ENCODE peak calls at places on chromosome 5, in seven cellular contexts. L, D, R, Q, B, V and H are unnamed samples.

GRCh38 chr5:82163459-82164108 is 114.6 kb downstream of the RPS23 start:
- DNase-seq in B (no peak), Q (no peak), V (peak; percentile 75), R (no peak), L (no peak), D (no peak), H (peak; percentile 52)

GRCh38 chr5:1380011-1380817 is 35.3 kb upstream of the CLPTM1L start:
- DNase-seq in L (peak; percentile 83), R (peak; percentile 84), Q (peak; percentile 81), V (peak; percentile 62), D (peak; percentile 67), B (no peak), H (no peak)

GRCh38 chr5:133261993-133262392 is 210.2 kb downstream of the HSPA4 start:
- DNase-seq in D (no peak), L (peak; percentile 58), Q (no peak), R (peak; percentile 30), B (no peak), V (no peak), H (no peak)

GRCh38 chr5:83509535-83509934 is 38.0 kb downstream of the VCAN start:
- DNase-seq in D (peak; percentile 28), B (no peak), L (peak; percentile 50), V (peak; percentile 17), Q (peak; percentile 9), R (no peak), H (no peak)

GRCh38 chr5:64318175-64318574 is 152.5 kb downstream of the RNF180 start:
- DNase-seq in V (no peak), D (no peak), B (no peak), L (no peak), R (no peak), Q (no peak), H (peak; percentile 38)

GRCh38 chr5:170811719-170812118 is 28.2 kb downstream of the GABRP start:
- DNase-seq in B (no peak), Q (no peak), V (no peak), L (no peak), R (no peak), D (no peak), H (no peak)

GRCh38 chr5:169350016-169350415 is 49.1 kb upstream of the SLIT3 start:
- DNase-seq in D (no peak), Q (no peak), V (peak; percentile 88), B (no peak), R (no peak), L (peak; percentile 44), H (peak; percentile 90)

GRCh38 chr5:132674671-132675506 is 1.1 kb downstream of the IL4 start:
- DNase-seq in B (no peak), L (peak; percentile 68), V (peak; percentile 99), Q (no peak), R (no peak), D (no peak), H (peak; percentile 92)

GRCh38 chr5:154642499-154643245 is 112.5 kb upstream of the LARP1 start:
- DNase-seq in B (no peak), R (peak; percentile 64), Q (peak; percentile 31), L (no peak), V (peak; percentile 55), D (no peak), H (peak; percentile 56)

GRCh38 chr5:98518754-98519153 is 254.7 kb upstream of the RGMB start:
- DNase-seq in D (no peak), Q (no peak), L (no peak), R (no peak), B (no peak), V (no peak), H (no peak)

GRCh38 chr5:102453716-102454115 is 45.1 kb downstream of the SLCO6A1 start:
- DNase-seq in R (no peak), D (no peak), V (peak; percentile 0), Q (no peak), B (no peak), L (no peak), H (no peak)

GRCh38 chr5:121144764-121145163 is 680.7 kb downstream of the PRR16 start:
- DNase-seq in D (no peak), V (peak; percentile 26), R (no peak), L (no peak), B (no peak), Q (no peak), H (peak; percentile 51)

GRCh38 chr5:65512170-65512937 is 30.6 kb upstream of the ADAMTS6 start:
- DNase-seq in R (no peak), Q (no peak), B (no peak), L (no peak), V (no peak), D (no peak), H (peak; percentile 41)

GRCh38 chr5:178387856-178388190 is 155.2 kb upstream of the PHYKPL start:
- DNase-seq in L (peak; percentile 3), Q (no peak), R (no peak), B (no peak), D (peak; percentile 25), V (no peak), H (no peak)

GRCh38 chr5:60649288-60649917 is 50.6 kb downstream of the DEPDC1B start:
- DNase-seq in B (peak; percentile 68), V (peak; percentile 66), D (peak; percentile 23), R (peak; percentile 51), Q (no peak), L (peak; percentile 62), H (peak; percentile 73)

GRCh38 chr5:132466453-132467291 is 23.9 kb downstream of the IRF1 start:
- DNase-seq in D (no peak), L (no peak), Q (no peak), B (peak; percentile 84), R (no peak), V (no peak), H (no peak)

GRCh38 chr5:67380431-67380830 is 183.8 kb upstream of the CD180 start:
- DNase-seq in Q (no peak), V (no peak), B (no peak), L (no peak), D (no peak), R (no peak), H (peak; percentile 13)

GRCh38 chr5:42807722-42808447 is 3.8 kb downstream of the SELENOP start:
- DNase-seq in R (peak; percentile 15), B (no peak), Q (no peak), V (no peak), L (peak; percentile 46), D (no peak), H (no peak)

GRCh38 chr5:143016777-143017374 is 246.7 kb downstream of the ARHGAP26 start:
- DNase-seq in Q (peak; percentile 55), D (peak; percentile 30), V (peak; percentile 70), B (peak; percentile 72), L (peak; percentile 44), R (peak; percentile 72), H (peak; percentile 57)

GRCh38 chr5:39164016-39164415 is 55.3 kb downstream of the FYB1 start:
- DNase-seq in B (no peak), D (no peak), V (no peak), R (no peak), Q (no peak), L (no peak), H (no peak)

GRCh38 chr5:93926831-93927600 is 185.6 kb upstream of the POU5F2 start:
- DNase-seq in B (no peak), D (no peak), R (no peak), L (no peak), Q (no peak), V (peak; percentile 58), H (no peak)

DNA sequence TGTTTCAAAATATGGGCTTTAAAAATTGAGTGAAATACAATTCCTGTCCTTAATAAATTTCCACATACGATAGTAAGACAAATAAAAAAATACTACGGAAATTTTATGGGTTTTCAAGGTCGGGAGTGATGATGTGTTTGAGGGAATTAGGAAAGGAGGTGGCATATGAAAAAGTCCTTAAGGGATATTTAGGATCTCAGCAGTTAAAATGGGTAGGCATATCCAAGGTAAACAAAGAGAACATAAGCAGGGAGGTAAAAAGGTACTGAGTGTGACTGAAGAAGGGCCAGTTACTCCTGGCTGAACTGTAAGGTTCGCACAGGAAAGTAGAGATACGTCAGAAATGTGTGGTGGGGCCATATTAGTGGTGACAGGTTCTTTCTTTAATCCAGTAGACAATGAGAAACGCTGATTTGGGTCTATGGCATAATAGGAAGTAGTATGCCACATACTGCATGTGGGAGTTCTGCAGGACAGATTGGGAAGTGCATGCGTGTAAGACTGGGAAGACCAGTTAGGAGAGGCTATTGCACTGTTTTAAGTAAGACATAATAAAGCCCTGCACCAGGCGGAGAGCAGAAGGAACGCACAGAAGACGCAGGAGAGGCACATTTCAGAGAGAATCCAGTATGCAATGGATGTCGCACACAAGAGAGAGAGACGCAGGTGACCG is 932 bp upstream of the HMGCR start:
- DNase-seq in D (peak; percentile 73), B (peak; percentile 44), V (peak; percentile 92), Q (no peak), L (peak; percentile 79), R (peak; percentile 62), H (peak; percentile 69)
- H3K4me2 ChIP-seq in D (peak overlapping the region; percentile 77), B (peak overlapping the region; percentile 79), V (peak overlapping the region; percentile 85), Q (peak overlapping the region; percentile 84), L (peak overlapping the region; percentile 76), R (peak overlapping the region; percentile 77), H (peak overlapping the region; percentile 92)

GRCh38 chr5:88145205-88145602 is 123.4 kb downstream of the TMEM161B start:
- DNase-seq in L (no peak), D (no peak), V (no peak), Q (peak; percentile 15), B (no peak), R (peak; percentile 18), H (no peak)

GRCh38 chr5:88143693-88144218 is 124.9 kb downstream of the TMEM161B start:
- DNase-seq in R (peak; percentile 3), L (no peak), D (no peak), V (no peak), B (no peak), Q (peak; percentile 12), H (no peak)

GRCh38 chr5:88142801-88143692 is 125.6 kb downstream of the TMEM161B start:
- DNase-seq in B (no peak), V (peak; percentile 43), Q (peak; percentile 45), D (no peak), R (peak; percentile 34), L (no peak), H (no peak)

GRCh38 chr5:88144219-88145040 is 124.2 kb downstream of the TMEM161B start:
- DNase-seq in D (peak; percentile 5), R (peak; percentile 63), V (no peak), L (no peak), B (no peak), Q (peak; percentile 63), H (no peak)

GRCh38 chr5:88145603-88146467 is 122.8 kb downstream of the TMEM161B start:
- DNase-seq in R (peak; percentile 83), D (peak; percentile 4), B (no peak), L (peak; percentile 45), Q (peak; percentile 67), V (peak; percentile 23), H (no peak)
- TF ChIP-seq EZH2phosphoT487 in R (no peak), D (no peak), B (no peak), L (no peak), Q (peak; percentile 63), V (no peak), H (no peak)

DNA sequence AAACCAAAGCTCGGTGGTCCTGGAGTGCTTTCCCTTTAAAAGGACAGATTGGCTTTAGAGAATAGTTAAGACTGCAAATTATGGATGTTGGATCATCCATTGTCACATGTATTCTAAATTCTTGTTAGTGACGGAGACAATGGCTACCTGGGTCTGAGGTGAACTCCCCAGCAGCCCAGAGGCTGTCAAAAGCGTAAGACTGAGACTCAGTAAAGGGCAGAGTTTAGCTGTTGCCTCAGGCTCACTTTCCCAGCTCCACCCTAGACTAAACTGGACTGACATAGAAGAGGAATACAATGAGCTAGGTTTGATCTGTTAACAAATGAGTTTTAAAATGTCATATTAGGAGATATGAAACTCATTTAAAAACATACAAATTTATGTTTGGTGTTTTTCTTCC is 12.4 kb downstream of the GAPT start:
- DNase-seq in B (no peak), R (peak; percentile 29), Q (no peak), D (no peak), L (no peak), V (no peak), H (no peak)
- H3K4me2 ChIP-seq in B (no peak overlapping the region), R (no peak overlapping the region), Q (no peak overlapping the region), D (no peak overlapping the region), L (no peak overlapping the region), V (no peak overlapping the region), H (no peak overlapping the region)

GRCh38 chr5:136731241-136731885 is 366.0 kb upstream of the TRPC7 start:
- DNase-seq in R (no peak), B (no peak), D (no peak), L (peak; percentile 10), V (peak; percentile 24), Q (no peak), H (peak; percentile 78)
- TF ChIP-seq EZH2phosphoT487 in R (no peak), B (no peak), D (no peak), L (no peak), V (no peak), Q (no peak), H (no peak)